ENCODE peak calls at places on chromosomes 4 and X, in seven cellular contexts. I is dermis microvascular lymphatic vessel endothelial cell; E is amniotic stem cell; R is activated CD4-positive, alpha-beta T cell treated with anti-CD3 and anti-CD28 coated beads for 24 hours; H is PC-3; D is activated T-cell treated with anti-CD3 and anti-CD28 coated beads, Interleukin-2, amount 50 U/mL, for 72 hours; A is RPMI7951. F is an unnamed sample.

GRCh38 chrX:7132335-7133035 is 15.0 kb upstream of the STS start:
- DNase-seq in I (no peak), E (peak), R (no peak), H (peak), D (peak), A (peak), F (no peak)

GRCh38 chr4:117001077-117001476 is 84.3 kb downstream of the TRAM1L1 start:
- DNase-seq in I (no peak), E (no peak), R (no peak), H (no peak), D (no peak), A (no peak), F (no peak)

GRCh38 chrX:54452920-54453319 is 12.7 kb downstream of the TSR2 start:
- DNase-seq in I (no peak), E (no peak), R (no peak), H (peak), D (no peak), A (peak), F (no peak)

GRCh38 chr4:182369211-182369610 is 126.0 kb downstream of the TENM3 start:
- DNase-seq in I (no peak), E (no peak), R (no peak), H (no peak), D (no peak), A (peak), F (no peak)

GRCh38 chr4:109174224-109174953 is 128.1 kb downstream of the COL25A1 start:
- DNase-seq in I (no peak), E (no peak), R (no peak), H (no peak), D (no peak), A (no peak), F (no peak)

GRCh38 chr4:152917533-152918395 is 18.4 kb upstream of the FHDC1 start:
- DNase-seq in I (no peak), E (no peak), R (no peak), H (no peak), D (no peak), A (peak), F (no peak)

GRCh38 chr4:19961092-19961491 is 290.6 kb upstream of the SLIT2 start:
- DNase-seq in I (no peak), E (peak), R (no peak), H (no peak), D (no peak), A (peak), F (no peak)

GRCh38 chr4:1571986-1572385 is 112.1 kb downstream of the FAM53A start:
- DNase-seq in I (no peak), E (no peak), R (no peak), H (no peak), D (no peak), A (no peak), F (no peak)

GRCh38 chr4:20809796-20810195 is 109.5 kb downstream of the PACRGL start:
- DNase-seq in I (no peak), E (no peak), R (no peak), H (peak), D (no peak), A (no peak), F (no peak)

GRCh38 chrX:39988496-39988895 is 109.3 kb downstream of the BCOR start:
- DNase-seq in I (no peak), E (no peak), R (no peak), H (no peak), D (no peak), A (no peak), F (no peak)

GRCh38 chr4:171880136-171880535 is 66.9 kb downstream of the GALNTL6 start:
- DNase-seq in I (no peak), E (peak), R (no peak), H (peak), D (no peak), A (peak), F (peak)

GRCh38 chr4:139835006-139835405 is 169.4 kb downstream of the MGST2 start:
- DNase-seq in I (no peak), E (no peak), R (no peak), H (no peak), D (no peak), A (no peak), F (no peak)

GRCh38 chr4:17385403-17385802 is 126.5 kb downstream of the QDPR start:
- DNase-seq in I (peak), E (no peak), R (no peak), H (no peak), D (peak), A (peak), F (peak)

GRCh38 chrX:112636951-112637541 is 42.7 kb downstream of the LHFPL1 start:
- DNase-seq in I (no peak), E (peak), R (no peak), H (no peak), D (no peak), A (peak), F (no peak)

F was measured in smooth muscle cell of the brain vasculature.